ENCODE peak calls at places on chromosomes 5 and 9, in four cellular contexts. X, R, I and A are unnamed samples.
A peak's percentile ranks its signal among the peaks of the same experiment; 100 is the strongest.

GRCh38 chr9:8660383-8660782 is 860.8 kb upstream of the DMAC1 start:
- DNase-seq in X (no peak), R (no peak), I (no peak), A (peak; percentile 5)

GRCh38 chr9:120080781-120081180 is 499.2 kb downstream of the CDK5RAP2 start:
- DNase-seq in I (no peak), X (no peak), R (no peak), A (no peak)

GRCh38 chr5:141715340-141715905 is 33.4 kb upstream of the ARAP3 start:
- DNase-seq in I (no peak), X (no peak), R (no peak), A (no peak)

GRCh38 chr9:9142001-9142400 is 1342.4 kb upstream of the DMAC1 start:
- DNase-seq in X (no peak), R (peak; percentile 13), I (no peak), A (no peak)

GRCh38 chr5:164354138-164354751 is 848.8 kb downstream of the MAT2B start:
- DNase-seq in I (no peak), X (no peak), R (no peak), A (no peak)

GRCh38 chr9:93226819-93227218 is 42.9 kb downstream of the WNK2 start:
- DNase-seq in X (no peak), I (no peak), R (no peak), A (no peak)

GRCh38 chr5:111603446-111603827 is 91.1 kb upstream of the STARD4 start:
- DNase-seq in R (no peak), X (no peak), I (no peak), A (no peak)

GRCh38 chr9:125755340-125755739 is 8.2 kb downstream of the PBX3 start:
- DNase-seq in R (no peak), X (no peak), I (no peak), A (no peak)

GRCh38 chr5:173925449-173926071 is 37.4 kb downstream of the CPEB4 start:
- DNase-seq in X (peak; percentile 43), R (no peak), I (peak; percentile 4), A (no peak)

GRCh38 chr9:132794730-132795380 is 83.2 kb downstream of the AK8 start:
- DNase-seq in R (no peak), I (no peak), X (no peak), A (no peak)

GRCh38 chr9:107484117-107484723 is 5.3 kb downstream of the KLF4 start:
- DNase-seq in X (peak; percentile 65), R (peak; percentile 76), I (no peak), A (no peak)